ENCODE peak calls at places on chromosome 6, in seven cellular contexts. One of them, this sample, is unnamed.
A peak's percentile ranks its signal among the peaks of the same experiment; 100 is the strongest.

GRCh38 chr6:15659181-15659580 is 3.6 kb downstream of the DTNBP1 start:
- ATAC-seq in activated naive CD8-positive, alpha-beta T cell treated with anti-CD3 and anti-CD28 coated beads, Interleukin-2, amount 10 ng/mL, durations not matched to agents 7 days and 5 days: no peak
- ATAC-seq in Right ventricle myocardium superior: no peak
- ATAC-seq in left ventricle myocardium superior: no peak
- ATAC-seq in naive thymus-derived CD4-positive, alpha-beta T cell: no peak
- ATAC-seq in activated T-cell treated with anti-CD3 and anti-CD28 coated beads, Interleukin-2, amount 50 U/mL, for 4 hours: no peak
- ATAC-seq in Panc1: no peak
- ATAC-seq in this sample: no peak

GRCh38 chr6:166488081-166488685 is 98.3 kb downstream of the RAMACL start:
- ATAC-seq in activated naive CD8-positive, alpha-beta T cell treated with anti-CD3 and anti-CD28 coated beads, Interleukin-2, amount 10 ng/mL, durations not matched to agents 7 days and 5 days: peak; percentile 99
- ATAC-seq in Right ventricle myocardium superior: peak; percentile 68
- ATAC-seq in left ventricle myocardium superior: peak; percentile 71
- ATAC-seq in naive thymus-derived CD4-positive, alpha-beta T cell: peak; percentile 94
- ATAC-seq in activated T-cell treated with anti-CD3 and anti-CD28 coated beads, Interleukin-2, amount 50 U/mL, for 4 hours: peak; percentile 98
- ATAC-seq in Panc1: no peak
- ATAC-seq in this sample: peak; percentile 98

GRCh38 chr6:159577564-159577963 is 115.5 kb downstream of the SOD2 start:
- ATAC-seq in activated naive CD8-positive, alpha-beta T cell treated with anti-CD3 and anti-CD28 coated beads, Interleukin-2, amount 10 ng/mL, durations not matched to agents 7 days and 5 days: no peak
- ATAC-seq in Right ventricle myocardium superior: no peak
- ATAC-seq in left ventricle myocardium superior: no peak
- ATAC-seq in naive thymus-derived CD4-positive, alpha-beta T cell: no peak
- ATAC-seq in activated T-cell treated with anti-CD3 and anti-CD28 coated beads, Interleukin-2, amount 50 U/mL, for 4 hours: no peak
- ATAC-seq in Panc1: no peak
- ATAC-seq in this sample: peak; percentile 64

GRCh38 chr6:123925360-123925759 is 121.7 kb downstream of the NKAIN2 start:
- ATAC-seq in activated naive CD8-positive, alpha-beta T cell treated with anti-CD3 and anti-CD28 coated beads, Interleukin-2, amount 10 ng/mL, durations not matched to agents 7 days and 5 days: no peak
- ATAC-seq in Right ventricle myocardium superior: no peak
- ATAC-seq in left ventricle myocardium superior: no peak
- ATAC-seq in naive thymus-derived CD4-positive, alpha-beta T cell: no peak
- ATAC-seq in activated T-cell treated with anti-CD3 and anti-CD28 coated beads, Interleukin-2, amount 50 U/mL, for 4 hours: no peak
- ATAC-seq in Panc1: no peak
- ATAC-seq in this sample: peak; percentile 16

GRCh38 chr6:1544603-1545002 is 65.1 kb upstream of the FOXC1 start:
- ATAC-seq in activated naive CD8-positive, alpha-beta T cell treated with anti-CD3 and anti-CD28 coated beads, Interleukin-2, amount 10 ng/mL, durations not matched to agents 7 days and 5 days: no peak
- ATAC-seq in Right ventricle myocardium superior: peak; percentile 85
- ATAC-seq in left ventricle myocardium superior: peak; percentile 96
- ATAC-seq in naive thymus-derived CD4-positive, alpha-beta T cell: no peak
- ATAC-seq in activated T-cell treated with anti-CD3 and anti-CD28 coated beads, Interleukin-2, amount 50 U/mL, for 4 hours: no peak
- ATAC-seq in Panc1: no peak
- ATAC-seq in this sample: no peak

GRCh38 chr6:93684339-93684738 is 265.0 kb upstream of the EPHA7 start:
- ATAC-seq in activated naive CD8-positive, alpha-beta T cell treated with anti-CD3 and anti-CD28 coated beads, Interleukin-2, amount 10 ng/mL, durations not matched to agents 7 days and 5 days: no peak
- ATAC-seq in Right ventricle myocardium superior: no peak
- ATAC-seq in left ventricle myocardium superior: no peak
- ATAC-seq in naive thymus-derived CD4-positive, alpha-beta T cell: no peak
- ATAC-seq in activated T-cell treated with anti-CD3 and anti-CD28 coated beads, Interleukin-2, amount 50 U/mL, for 4 hours: no peak
- ATAC-seq in Panc1: no peak
- ATAC-seq in this sample: no peak

GRCh38 chr6:75528423-75528822 is 34.8 kb upstream of the FILIP1 start:
- ATAC-seq in activated naive CD8-positive, alpha-beta T cell treated with anti-CD3 and anti-CD28 coated beads, Interleukin-2, amount 10 ng/mL, durations not matched to agents 7 days and 5 days: no peak
- ATAC-seq in Right ventricle myocardium superior: peak; percentile 24
- ATAC-seq in left ventricle myocardium superior: peak; percentile 35
- ATAC-seq in naive thymus-derived CD4-positive, alpha-beta T cell: no peak
- ATAC-seq in activated T-cell treated with anti-CD3 and anti-CD28 coated beads, Interleukin-2, amount 50 U/mL, for 4 hours: no peak
- ATAC-seq in Panc1: no peak
- ATAC-seq in this sample: no peak

GRCh38 chr6:33213166-33213988 is 5.1 kb downstream of the RING1 start:
- ATAC-seq in activated naive CD8-positive, alpha-beta T cell treated with anti-CD3 and anti-CD28 coated beads, Interleukin-2, amount 10 ng/mL, durations not matched to agents 7 days and 5 days: peak; percentile 12
- ATAC-seq in Right ventricle myocardium superior: peak; percentile 47
- ATAC-seq in left ventricle myocardium superior: peak; percentile 50
- ATAC-seq in naive thymus-derived CD4-positive, alpha-beta T cell: peak; percentile 24
- ATAC-seq in activated T-cell treated with anti-CD3 and anti-CD28 coated beads, Interleukin-2, amount 50 U/mL, for 4 hours: peak; percentile 27
- ATAC-seq in Panc1: peak; percentile 47
- ATAC-seq in this sample: no peak

GRCh38 chr6:160992323-160993314 is 1.1 kb downstream of the MAP3K4 start:
- ATAC-seq in activated naive CD8-positive, alpha-beta T cell treated with anti-CD3 and anti-CD28 coated beads, Interleukin-2, amount 10 ng/mL, durations not matched to agents 7 days and 5 days: peak; percentile 38
- ATAC-seq in Right ventricle myocardium superior: peak; percentile 67
- ATAC-seq in left ventricle myocardium superior: peak; percentile 67
- ATAC-seq in naive thymus-derived CD4-positive, alpha-beta T cell: peak; percentile 63
- ATAC-seq in activated T-cell treated with anti-CD3 and anti-CD28 coated beads, Interleukin-2, amount 50 U/mL, for 4 hours: peak; percentile 59
- ATAC-seq in Panc1: peak; percentile 57
- ATAC-seq in this sample: peak; percentile 51

GRCh38 chr6:139942333-139942732 is 567.9 kb upstream of the CITED2 start:
- ATAC-seq in activated naive CD8-positive, alpha-beta T cell treated with anti-CD3 and anti-CD28 coated beads, Interleukin-2, amount 10 ng/mL, durations not matched to agents 7 days and 5 days: no peak
- ATAC-seq in Right ventricle myocardium superior: peak; percentile 72
- ATAC-seq in left ventricle myocardium superior: peak; percentile 76
- ATAC-seq in naive thymus-derived CD4-positive, alpha-beta T cell: no peak
- ATAC-seq in activated T-cell treated with anti-CD3 and anti-CD28 coated beads, Interleukin-2, amount 50 U/mL, for 4 hours: no peak
- ATAC-seq in Panc1: no peak
- ATAC-seq in this sample: no peak

GRCh38 chr6:130959938-130960337 is 103.1 kb downstream of the EPB41L2 start:
- ATAC-seq in activated naive CD8-positive, alpha-beta T cell treated with anti-CD3 and anti-CD28 coated beads, Interleukin-2, amount 10 ng/mL, durations not matched to agents 7 days and 5 days: no peak
- ATAC-seq in Right ventricle myocardium superior: no peak
- ATAC-seq in left ventricle myocardium superior: no peak
- ATAC-seq in naive thymus-derived CD4-positive, alpha-beta T cell: no peak
- ATAC-seq in activated T-cell treated with anti-CD3 and anti-CD28 coated beads, Interleukin-2, amount 50 U/mL, for 4 hours: no peak
- ATAC-seq in Panc1: no peak
- ATAC-seq in this sample: no peak

GRCh38 chr6:21529431-21529830 is 64.1 kb upstream of the SOX4 start:
- ATAC-seq in activated naive CD8-positive, alpha-beta T cell treated with anti-CD3 and anti-CD28 coated beads, Interleukin-2, amount 10 ng/mL, durations not matched to agents 7 days and 5 days: no peak
- ATAC-seq in Right ventricle myocardium superior: no peak
- ATAC-seq in left ventricle myocardium superior: no peak
- ATAC-seq in naive thymus-derived CD4-positive, alpha-beta T cell: no peak
- ATAC-seq in activated T-cell treated with anti-CD3 and anti-CD28 coated beads, Interleukin-2, amount 50 U/mL, for 4 hours: no peak
- ATAC-seq in Panc1: no peak
- ATAC-seq in this sample: no peak

GRCh38 chr6:312704-313485 is 20.6 kb downstream of the DUSP22 start:
- ATAC-seq in activated naive CD8-positive, alpha-beta T cell treated with anti-CD3 and anti-CD28 coated beads, Interleukin-2, amount 10 ng/mL, durations not matched to agents 7 days and 5 days: peak; percentile 64
- ATAC-seq in Right ventricle myocardium superior: peak; percentile 33
- ATAC-seq in left ventricle myocardium superior: peak; percentile 38
- ATAC-seq in naive thymus-derived CD4-positive, alpha-beta T cell: peak; percentile 72
- ATAC-seq in activated T-cell treated with anti-CD3 and anti-CD28 coated beads, Interleukin-2, amount 50 U/mL, for 4 hours: peak; percentile 9
- ATAC-seq in Panc1: no peak
- ATAC-seq in this sample: no peak

GRCh38 chr6:31792741-31793140 is 2.8 kb downstream of the VARS1 start:
- ATAC-seq in activated naive CD8-positive, alpha-beta T cell treated with anti-CD3 and anti-CD28 coated beads, Interleukin-2, amount 10 ng/mL, durations not matched to agents 7 days and 5 days: no peak
- ATAC-seq in Right ventricle myocardium superior: no peak
- ATAC-seq in left ventricle myocardium superior: no peak
- ATAC-seq in naive thymus-derived CD4-positive, alpha-beta T cell: no peak
- ATAC-seq in activated T-cell treated with anti-CD3 and anti-CD28 coated beads, Interleukin-2, amount 50 U/mL, for 4 hours: no peak
- ATAC-seq in Panc1: peak; percentile 34
- ATAC-seq in this sample: peak; percentile 54

This sample was measured in activated T-helper 17 cell treated with anti-CD3 and anti-CD28 coated beads, Interleukin-2, amount 50 U/mL, for 72 hours.